ENCODE peak calls at places on chromosome 13, in five cellular contexts. One of them, this sample, is unnamed.

GRCh38 chr13:64958106-64958505 is 2272.0 kb downstream of the PCDH9 start:
- DNase-seq in CD8-positive, alpha-beta T cell: no peak
- DNase-seq in A549: no peak
- DNase-seq in uterus: no peak
- DNase-seq in cardiac muscle cell: no peak
- DNase-seq in this sample: no peak

GRCh38 chr13:50892162-50892944 is 17.2 kb upstream of the RNASEH2B start:
- DNase-seq in CD8-positive, alpha-beta T cell: no peak
- DNase-seq in A549: no peak
- DNase-seq in uterus: no peak
- DNase-seq in cardiac muscle cell: no peak
- DNase-seq in this sample: no peak

GRCh38 chr13:39210961-39211534 is 172.8 kb downstream of the NHLRC3 start:
- DNase-seq in CD8-positive, alpha-beta T cell: no peak
- DNase-seq in A549: no peak
- DNase-seq in uterus: no peak
- DNase-seq in cardiac muscle cell: no peak
- DNase-seq in this sample: peak

GRCh38 chr13:33345842-33346241 is 60.3 kb upstream of the STARD13 start:
- DNase-seq in CD8-positive, alpha-beta T cell: no peak
- DNase-seq in A549: no peak
- DNase-seq in uterus: no peak
- DNase-seq in cardiac muscle cell: no peak
- DNase-seq in this sample: no peak

GRCh38 chr13:22848539-22849052 is 332.2 kb upstream of the SGCG start:
- DNase-seq in CD8-positive, alpha-beta T cell: no peak
- DNase-seq in A549: no peak
- DNase-seq in uterus: no peak
- DNase-seq in cardiac muscle cell: no peak
- DNase-seq in this sample: no peak

GRCh38 chr13:32164622-32165268 is 133.2 kb downstream of the FRY start:
- DNase-seq in CD8-positive, alpha-beta T cell: no peak
- DNase-seq in A549: peak
- DNase-seq in uterus: no peak
- DNase-seq in cardiac muscle cell: peak
- DNase-seq in this sample: peak

GRCh38 chr13:87999791-88000190 is 328.6 kb downstream of the SLITRK5 start:
- DNase-seq in CD8-positive, alpha-beta T cell: no peak
- DNase-seq in A549: no peak
- DNase-seq in uterus: no peak
- DNase-seq in cardiac muscle cell: no peak
- DNase-seq in this sample: no peak

GRCh38 chr13:107518780-107519179 is 696.6 kb downstream of the LIG4 start:
- DNase-seq in CD8-positive, alpha-beta T cell: no peak
- DNase-seq in A549: no peak
- DNase-seq in uterus: no peak
- DNase-seq in cardiac muscle cell: no peak
- DNase-seq in this sample: no peak

GRCh38 chr13:108944760-108945159 is 315.3 kb downstream of the MYO16 start:
- DNase-seq in CD8-positive, alpha-beta T cell: no peak
- DNase-seq in A549: peak
- DNase-seq in uterus: no peak
- DNase-seq in cardiac muscle cell: peak
- DNase-seq in this sample: no peak

GRCh38 chr13:38657191-38657590 is 29.7 kb upstream of the FREM2 start:
- DNase-seq in CD8-positive, alpha-beta T cell: no peak
- DNase-seq in A549: no peak
- DNase-seq in uterus: no peak
- DNase-seq in cardiac muscle cell: peak
- DNase-seq in this sample: no peak

GRCh38 chr13:106052200-106052767 is 483.2 kb downstream of the EFNB2 start:
- DNase-seq in CD8-positive, alpha-beta T cell: no peak
- DNase-seq in A549: no peak
- DNase-seq in uterus: no peak
- DNase-seq in cardiac muscle cell: no peak
- DNase-seq in this sample: peak

GRCh38 chr13:45702088-45702487 is at the start of gene CBY2:
- DNase-seq in CD8-positive, alpha-beta T cell: no peak
- DNase-seq in A549: no peak
- DNase-seq in uterus: no peak
- DNase-seq in cardiac muscle cell: no peak
- DNase-seq in this sample: no peak
- H3K4me3 ChIP-seq in CD8-positive, alpha-beta T cell: no peak
- H3K4me3 ChIP-seq in A549: no peak
- H3K4me3 ChIP-seq in uterus: no peak
- H3K4me3 ChIP-seq in cardiac muscle cell: no peak
- H3K4me3 ChIP-seq in this sample: no peak

GRCh38 chr13:29081697-29082440 is 261.7 kb downstream of the MTUS2 start:
- DNase-seq in CD8-positive, alpha-beta T cell: no peak
- DNase-seq in A549: no peak
- DNase-seq in uterus: no peak
- DNase-seq in cardiac muscle cell: no peak
- DNase-seq in this sample: no peak
- H3K27ac ChIP-seq in CD8-positive, alpha-beta T cell: no peak
- H3K27ac ChIP-seq in A549: no peak
- H3K27ac ChIP-seq in uterus: no peak
- H3K27ac ChIP-seq in cardiac muscle cell: no peak
- H3K27ac ChIP-seq in this sample: no peak

DNA sequence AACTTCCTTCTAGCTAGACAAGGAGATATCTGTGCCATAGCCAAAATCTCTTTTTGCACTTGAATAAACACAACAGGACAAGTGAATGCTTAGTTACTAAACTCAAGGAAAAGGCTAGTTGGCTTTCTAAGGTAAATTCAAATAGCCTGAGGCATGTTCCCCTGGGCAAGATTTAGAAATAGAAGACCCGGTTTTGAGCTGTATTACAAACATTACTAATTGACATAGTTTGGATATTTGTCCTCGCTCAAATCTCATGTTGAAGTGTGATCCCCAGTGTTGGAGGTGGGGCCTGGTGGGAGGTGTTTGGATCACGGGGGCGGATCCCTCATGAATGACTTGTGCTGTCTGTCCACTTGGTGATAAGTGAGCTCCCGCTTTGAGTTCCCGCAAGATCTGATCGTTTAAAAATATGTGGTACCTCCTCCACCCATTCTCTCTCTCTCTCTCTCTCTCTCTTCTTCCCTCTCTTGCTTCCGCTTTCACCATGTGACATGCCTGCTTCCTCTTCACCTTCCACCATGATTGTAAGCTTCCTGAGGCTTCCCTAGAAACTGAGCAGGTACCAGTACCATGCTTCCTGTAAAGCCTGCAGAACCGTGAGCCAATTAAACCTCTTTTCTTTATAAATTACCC is 3.9 kb upstream of the KBTBD6 start:
- DNase-seq in CD8-positive, alpha-beta T cell: no peak
- DNase-seq in A549: no peak
- DNase-seq in uterus: no peak
- DNase-seq in cardiac muscle cell: no peak
- DNase-seq in this sample: no peak
- H3K4me3 ChIP-seq in CD8-positive, alpha-beta T cell: no peak
- H3K4me3 ChIP-seq in A549: no peak
- H3K4me3 ChIP-seq in uterus: no peak
- H3K4me3 ChIP-seq in cardiac muscle cell: no peak
- H3K4me3 ChIP-seq in this sample: no peak

DNA sequence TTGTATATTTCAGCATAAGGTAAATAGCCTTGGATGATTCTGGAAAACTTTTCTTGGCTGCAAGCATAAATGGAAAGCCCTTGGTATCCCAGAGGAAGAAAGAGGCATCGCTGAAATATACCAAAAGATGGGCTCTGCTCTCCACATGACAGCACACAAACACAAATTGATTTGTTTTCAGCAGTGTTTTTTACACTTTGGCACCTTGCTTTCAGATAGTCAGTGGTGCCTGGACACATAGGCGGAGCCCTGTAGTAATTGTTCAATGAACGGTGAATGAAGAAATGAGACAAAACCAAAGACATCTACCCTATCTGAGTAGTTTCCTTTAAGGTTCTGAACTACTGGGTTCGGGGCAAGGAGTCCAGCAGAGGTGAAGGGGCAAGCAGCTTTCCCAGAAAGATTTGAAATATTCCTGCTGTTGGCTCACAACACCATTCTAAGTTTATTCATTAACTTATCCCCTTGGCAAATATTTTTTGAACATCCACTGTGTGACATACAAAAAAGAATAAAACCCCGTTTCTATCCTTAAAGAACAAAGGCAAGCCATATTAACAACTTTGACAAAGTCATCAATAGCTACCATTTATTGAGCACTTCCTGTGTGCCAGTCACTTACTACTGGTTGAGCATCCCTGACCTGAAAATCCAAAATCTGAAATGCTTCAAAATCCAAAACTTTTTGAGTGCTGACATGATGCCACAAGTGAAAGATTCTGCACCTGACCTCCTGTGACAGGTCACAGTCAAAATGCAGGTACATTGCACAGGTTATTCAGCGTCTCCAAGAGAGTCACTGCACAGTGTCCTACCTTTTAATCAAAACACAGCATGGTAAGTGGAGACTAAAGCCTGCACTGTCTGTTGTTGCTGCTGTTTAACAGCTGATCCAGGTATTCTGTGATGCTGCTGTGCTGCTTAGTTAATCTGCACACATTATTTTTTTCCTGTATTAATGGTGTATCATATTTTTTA is 238.1 kb downstream of the DCLK1 start:
- DNase-seq in CD8-positive, alpha-beta T cell: no peak
- DNase-seq in A549: no peak
- DNase-seq in uterus: no peak
- DNase-seq in cardiac muscle cell: no peak
- DNase-seq in this sample: no peak
- H3K27ac ChIP-seq in CD8-positive, alpha-beta T cell: no peak
- H3K27ac ChIP-seq in A549: no peak
- H3K27ac ChIP-seq in uterus: no peak
- H3K27ac ChIP-seq in cardiac muscle cell: no peak
- H3K27ac ChIP-seq in this sample: no peak

GRCh38 chr13:48234652-48235099 is 1.7 kb downstream of the ITM2B start:
- DNase-seq in CD8-positive, alpha-beta T cell: no peak
- DNase-seq in A549: no peak
- DNase-seq in uterus: no peak
- DNase-seq in cardiac muscle cell: no peak
- DNase-seq in this sample: no peak

GRCh38 chr13:48233886-48234488 is 981 bp downstream of the ITM2B start:
- DNase-seq in CD8-positive, alpha-beta T cell: no peak
- DNase-seq in A549: no peak
- DNase-seq in uterus: no peak
- DNase-seq in cardiac muscle cell: peak
- DNase-seq in this sample: peak

GRCh38 chr13:48235814-48236135 is 2.8 kb downstream of the ITM2B start:
- DNase-seq in CD8-positive, alpha-beta T cell: no peak
- DNase-seq in A549: no peak
- DNase-seq in uterus: no peak
- DNase-seq in cardiac muscle cell: no peak
- DNase-seq in this sample: no peak

GRCh38 chr13:48235100-48235813 is 2.3 kb downstream of the ITM2B start:
- DNase-seq in CD8-positive, alpha-beta T cell: no peak
- DNase-seq in A549: no peak
- DNase-seq in uterus: no peak
- DNase-seq in cardiac muscle cell: peak
- DNase-seq in this sample: peak

DNA sequence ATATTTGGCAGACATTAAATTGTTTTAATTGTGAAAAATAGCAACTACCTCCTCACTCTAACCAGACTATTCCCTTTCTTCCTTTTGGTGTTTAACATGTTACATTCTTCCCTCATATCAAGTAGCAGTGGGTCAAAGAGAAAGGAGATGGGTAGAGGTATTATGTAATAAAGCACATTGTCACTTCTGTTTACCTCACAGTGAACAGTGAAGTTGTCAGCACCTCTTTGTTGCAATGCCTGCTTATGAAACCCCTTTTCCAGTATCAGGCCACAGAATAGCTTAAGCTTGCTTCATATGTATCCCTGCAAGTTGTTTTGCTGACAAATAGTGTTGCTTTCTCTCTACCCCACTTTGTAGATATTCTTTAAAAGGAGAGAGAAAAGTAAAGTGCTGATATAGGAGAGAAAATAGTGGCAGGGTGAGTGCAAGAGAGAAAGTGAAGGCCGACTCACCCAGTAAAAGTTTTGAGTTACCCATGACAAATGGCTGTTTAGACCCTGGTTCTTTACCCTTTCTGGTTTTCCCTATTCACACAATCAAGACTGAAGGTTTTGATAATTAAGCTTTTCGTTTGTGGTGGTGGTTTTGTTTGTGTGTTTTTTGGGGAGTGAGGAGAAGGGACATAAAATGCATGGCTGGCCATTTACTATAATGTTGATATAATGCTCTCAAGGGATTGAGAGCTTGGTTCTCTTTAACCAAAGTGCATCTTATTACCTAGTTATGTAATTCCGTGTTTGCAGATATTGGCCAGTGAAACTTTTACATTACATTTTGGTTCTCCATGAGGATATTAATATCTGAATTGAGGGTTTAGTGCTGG is 3.7 kb downstream of the ITM2B start:
- DNase-seq in CD8-positive, alpha-beta T cell: no peak
- DNase-seq in A549: no peak
- DNase-seq in uterus: no peak
- DNase-seq in cardiac muscle cell: peak
- DNase-seq in this sample: no peak
- H3K4me3 ChIP-seq in CD8-positive, alpha-beta T cell: peak
- H3K4me3 ChIP-seq in A549: no peak
- H3K4me3 ChIP-seq in uterus: peak
- H3K4me3 ChIP-seq in cardiac muscle cell: no peak
- H3K4me3 ChIP-seq in this sample: peak

This sample was measured in osteoblast.